ENCODE peak calls at places on chromosomes 12 and 14, in five cellular contexts. T is adrenal gland; U is uterus; G is naive thymus-derived CD4-positive, alpha-beta T cell; I is lower lobe of right lung. J is an unnamed sample. For H3K27me3, the result is how much of the 10 kb centered on the place peaks cover.

GRCh38 chr14:106875503-106875902 is 1349.1 kb downstream of the TMEM121 start:
- DNase-seq in T (no peak), I (no peak), G (peak), U (no peak), J (peak)

GRCh38 chr12:11885261-11886038 is 185.3 kb upstream of the BCL2L14 start:
- DNase-seq in T (no peak), I (no peak), G (no peak), U (no peak), J (peak)

GRCh38 chr14:97851438-97851995 is 1054.3 kb downstream of the VRK1 start:
- DNase-seq in I (no peak), G (no peak), T (no peak), U (no peak), J (no peak)

GRCh38 chr12:96130396-96131059 is 63.6 kb upstream of the ELK3 start:
- DNase-seq in I (no peak), T (no peak), U (no peak), G (no peak), J (peak)

GRCh38 chr14:64800000-64800399 is 79.7 kb downstream of the SPTB start:
- DNase-seq in T (no peak), G (peak), I (peak), U (no peak), J (peak)

GRCh38 chr14:68898248-68899032 is 80.7 kb downstream of the ACTN1 start:
- DNase-seq in U (no peak), T (no peak), G (no peak), I (peak), J (peak)

GRCh38 chr14:68322970-68323620 is 469.8 kb downstream of the ZFP36L1 start:
- DNase-seq in U (no peak), I (no peak), T (no peak), G (no peak), J (no peak)

GRCh38 chr12:103326190-103326589 is 169.6 kb downstream of the C12orf42 start:
- DNase-seq in I (no peak), U (no peak), T (no peak), G (no peak), J (no peak)

GRCh38 chr12:13980548-13981295 is 680 bp downstream of the GRIN2B start:
- DNase-seq in T (no peak), I (no peak), U (no peak), G (no peak), J (peak)

GRCh38 chr12:114726092-114726710 is 42.2 kb upstream of the TBX3 start:
- DNase-seq in U (no peak), T (peak), I (no peak), G (no peak), J (peak)

GRCh38 chr14:95895720-95896119 is 19.1 kb downstream of the TUNAR start:
- DNase-seq in U (no peak), I (no peak), G (peak), T (no peak), J (no peak)

GRCh38 chr12:123106640-123107359 is 44.1 kb downstream of the PITPNM2 start:
- DNase-seq in U (no peak), T (no peak), I (peak), G (peak), J (peak)

GRCh38 chr12:69071091-69071370 is 138.1 kb upstream of the CPM start:
- DNase-seq in T (no peak), U (no peak), I (no peak), G (no peak), J (no peak)

GRCh38 chr14:36520601-36521525 is 831 bp upstream of the NKX2-1 start:
- DNase-seq in I (peak), G (no peak), U (no peak), T (no peak), J (no peak)

GRCh38 chr12:94516985-94517384 is 57.3 kb upstream of the CEP83 start:
- DNase-seq in U (no peak), T (no peak), I (no peak), G (no peak), J (no peak)

GRCh38 chr14:68541128-68541896 is 251.6 kb downstream of the ZFP36L1 start:
- DNase-seq in T (no peak), U (peak), I (no peak), G (no peak), J (no peak)

GRCh38 chr12:26277511-26278246 is 82.3 kb downstream of the SSPN start:
- DNase-seq in I (no peak), G (no peak), U (no peak), T (no peak), J (no peak)

GRCh38 chr12:29081101-29081500 is 68.0 kb upstream of the FAR2 start:
- DNase-seq in T (no peak), U (no peak), I (no peak), G (no peak), J (no peak)

GRCh38 chr12:81615031-81615430 is 144.1 kb downstream of the PPFIA2 start:
- DNase-seq in T (no peak), G (no peak), U (no peak), I (no peak), J (no peak)

GRCh38 chr14:89430271-89430620 is 13.2 kb upstream of the FOXN3 start:
- DNase-seq in I (no peak), U (no peak), G (no peak), T (no peak), J (no peak)

GRCh38 chr14:99361596-99362220 is 89.7 kb upstream of the BCL11B start:
- DNase-seq in T (no peak), G (no peak), U (no peak), I (no peak), J (no peak)

GRCh38 chr12:752673-753400 is 458 bp downstream of the WNK1 start:
- DNase-seq in G (peak), U (no peak), I (peak), T (peak), J (peak)

GRCh38 chr14:58455593-58456265 is 28.2 kb downstream of the KIAA0586 start:
- DNase-seq in T (no peak), U (no peak), I (no peak), G (no peak), J (no peak)

GRCh38 chr12:71731439-71732356 is 23.0 kb upstream of the RAB21 start:
- DNase-seq in U (no peak), T (no peak), G (no peak), I (no peak), J (no peak)

GRCh38 chr12:102990419-102990818 is 32.9 kb downstream of the ASCL1 start:
- DNase-seq in T (no peak), U (no peak), G (no peak), I (no peak), J (no peak)

GRCh38 chr12:125192690-125193221 is 127.5 kb downstream of the AACS start:
- DNase-seq in T (no peak), G (no peak), I (no peak), U (no peak), J (no peak)

GRCh38 chr14:74682169-74682952 is 30.5 kb downstream of the AREL1 start:
- DNase-seq in I (no peak), G (no peak), U (no peak), T (no peak), J (no peak)

GRCh38 chr12:75865315-75865714 is 166.3 kb downstream of the PHLDA1 start:
- DNase-seq in U (no peak), T (no peak), G (no peak), I (no peak), J (no peak)

GRCh38 chr12:13275366-13275765 is 78.8 kb downstream of the EMP1 start:
- DNase-seq in T (no peak), I (no peak), U (no peak), G (no peak), J (no peak)

GRCh38 chr14:55641954-55642353 is 61.9 kb downstream of the KTN1 start:
- DNase-seq in G (no peak), T (no peak), I (no peak), U (no peak), J (no peak)

GRCh38 chr14:34266344-34266743 is 195.7 kb downstream of the SPTSSA start:
- DNase-seq in G (no peak), I (no peak), U (no peak), T (no peak), J (no peak)

GRCh38 chr14:23071244-23071974 is 14.1 kb upstream of the CDH24 start:
- DNase-seq in T (peak), U (peak), I (peak), G (peak), J (peak)

DNA sequence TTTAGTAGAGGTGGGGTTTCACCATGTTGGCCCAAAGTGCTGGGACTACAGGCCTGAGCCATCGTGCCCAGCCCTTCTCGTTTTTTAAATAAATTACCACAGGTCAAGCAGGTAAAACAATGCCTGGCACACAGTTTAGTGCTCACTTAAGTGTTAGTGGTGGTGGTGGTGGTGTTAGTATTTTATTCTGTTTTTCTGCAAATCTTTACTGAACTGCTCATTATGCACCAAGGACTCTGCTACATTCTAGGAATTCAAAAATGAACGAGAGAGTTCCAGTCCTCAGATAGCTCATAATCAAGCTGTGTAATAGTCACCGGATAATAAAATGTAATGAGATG is 716 bp downstream of the ITFG2 start:
- DNase-seq in I (no peak), G (no peak), U (no peak), T (no peak), J (no peak)
- H3K4me3 ChIP-seq in I (peak), G (peak), U (peak), T (no peak), J (peak)

GRCh38 chr12:53955776-53956250 is 1.1 kb downstream of the HOXC12 start:
- DNase-seq in T (no peak), U (no peak), G (no peak), I (no peak), J (no peak)
- H3K27me3 ChIP-seq in T (half or more), U (under half), G (under half), I (half or more), J (under half)

GRCh38 chr12:89864419-89864818 is 155.8 kb upstream of the ATP2B1 start:
- DNase-seq in G (no peak), I (no peak), U (no peak), T (no peak), J (no peak)

GRCh38 chr12:89862511-89863331 is 154.1 kb upstream of the ATP2B1 start:
- DNase-seq in T (peak), G (peak), I (no peak), U (no peak), J (no peak)

GRCh38 chr12:89861086-89861485 is 152.4 kb upstream of the ATP2B1 start:
- DNase-seq in T (no peak), U (no peak), G (no peak), I (no peak), J (no peak)

GRCh38 chr12:89863968-89864367 is 155.3 kb upstream of the ATP2B1 start:
- DNase-seq in U (no peak), T (no peak), I (no peak), G (no peak), J (no peak)

GRCh38 chr12:89863332-89863938 is 154.8 kb upstream of the ATP2B1 start:
- DNase-seq in T (no peak), U (no peak), G (peak), I (no peak), J (no peak)
- H3K4me3 ChIP-seq in T (no peak), U (no peak), G (peak), I (peak), J (no peak)

DNA sequence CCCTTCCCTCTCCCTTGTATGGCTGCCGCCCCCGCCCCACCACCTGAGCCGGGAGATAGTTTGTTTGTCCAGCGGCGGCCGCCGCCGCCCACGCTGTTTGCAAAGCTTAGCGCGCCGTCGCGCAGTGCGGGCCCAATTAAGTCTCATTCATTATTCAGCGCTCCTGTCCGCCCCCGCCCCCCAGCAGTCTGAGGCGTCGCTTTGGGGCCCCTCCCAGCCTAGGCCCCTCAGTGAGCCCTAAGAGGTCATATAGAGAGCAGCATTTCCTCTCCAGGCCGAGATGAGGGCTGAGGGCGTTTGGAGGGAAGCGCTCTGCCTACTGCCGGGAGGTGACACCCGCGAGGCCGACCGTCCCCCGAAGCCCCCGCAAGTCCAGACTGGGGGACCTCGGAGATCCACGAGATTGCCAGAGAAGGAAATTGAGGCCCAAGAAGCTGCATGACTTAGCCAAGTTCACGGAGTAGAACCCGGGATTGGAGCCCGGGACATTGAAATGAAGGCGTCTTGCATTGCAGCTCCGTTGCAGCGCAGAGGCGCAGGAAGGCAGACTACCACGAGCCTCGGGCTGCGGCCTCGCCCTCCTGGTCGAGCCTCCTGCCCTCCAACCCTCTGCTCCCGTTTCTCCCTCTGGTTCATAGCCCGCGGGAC is at the start of gene DNAJC22:
- DNase-seq in T (no peak), I (no peak), G (no peak), U (no peak), J (no peak)
- H3K27me3 ChIP-seq in T (under half), I (half or more), G (under half), U (under half), J (under half)

DNA sequence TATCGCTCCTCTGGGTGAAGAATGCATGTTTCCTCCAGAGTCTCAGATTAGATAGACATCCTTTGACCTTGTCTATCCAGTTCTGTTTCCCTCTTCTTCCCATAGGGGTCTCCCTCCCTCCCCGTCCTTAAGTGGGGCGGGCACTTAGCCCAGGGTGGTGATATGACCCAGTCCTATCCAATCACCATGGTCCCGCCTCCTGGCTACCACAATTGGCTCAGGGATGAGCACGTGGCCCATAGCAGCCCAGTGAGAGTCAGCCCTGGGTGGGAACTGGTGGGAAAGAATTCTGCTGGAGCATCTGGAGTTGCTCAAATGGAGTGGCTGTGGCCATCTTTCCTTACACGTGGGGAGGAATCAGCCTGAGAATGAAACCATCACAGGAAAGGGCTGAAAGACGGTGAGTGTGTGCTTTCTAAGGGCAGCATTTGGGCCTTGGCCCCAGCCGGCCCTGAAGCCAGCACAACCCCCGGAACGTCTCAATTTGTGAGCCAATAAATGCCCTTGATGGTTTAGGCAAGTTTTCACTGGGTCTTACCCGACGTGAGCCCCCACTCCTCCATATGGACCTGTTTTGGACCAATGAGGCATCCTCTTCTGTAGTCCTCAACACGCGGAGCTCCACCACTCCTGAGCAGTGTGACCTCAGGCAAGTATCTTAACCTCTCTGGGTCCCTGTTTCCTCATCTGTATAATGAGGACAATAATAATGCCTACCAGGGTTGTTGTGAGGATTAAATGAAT is 14.3 kb upstream of the MLXIP start:
- DNase-seq in U (peak), I (peak), G (peak), T (peak), J (peak)
- H3K4me3 ChIP-seq in U (peak), I (peak), G (no peak), T (no peak), J (no peak)

GRCh38 chr12:52227767-52228166 is 5.3 kb upstream of the KRT7 start:
- DNase-seq in G (no peak), U (no peak), T (no peak), I (no peak), J (no peak)
- H3K27me3 ChIP-seq in G (under half), U (under half), T (under half), I (under half), J (under half)

GRCh38 chr12:8695116-8695515 is 2.7 kb upstream of the RIMKLB start:
- DNase-seq in G (no peak), T (no peak), I (no peak), U (no peak), J (no peak)

GRCh38 chr12:8696402-8697100 is 1.2 kb upstream of the RIMKLB start:
- DNase-seq in I (no peak), G (no peak), U (no peak), T (no peak), J (no peak)

GRCh38 chr12:8697120-8697475 is 693 bp upstream of the RIMKLB start:
- DNase-seq in U (peak), T (no peak), G (peak), I (no peak), J (no peak)

GRCh38 chr12:8689606-8690175 is 8.1 kb upstream of the RIMKLB start:
- DNase-seq in I (no peak), U (no peak), G (no peak), T (no peak), J (no peak)

GRCh38 chr12:8692573-8692972 is 5.2 kb upstream of the RIMKLB start:
- DNase-seq in I (no peak), G (peak), U (peak), T (no peak), J (no peak)
- H3K4me3 ChIP-seq in I (no peak), G (no peak), U (no peak), T (no peak), J (no peak)